ENCODE peak calls at places on chromosomes 6 and 20, in six cellular contexts. One of them, this sample, is unnamed.

GRCh38 chr20:63911171-63911570 is 16.2 kb downstream of the DNAJC5 start:
- DNase-seq in H1: no peak
- DNase-seq in HepG2: no peak
- DNase-seq in GM12891: no peak
- DNase-seq in GM12878: no peak
- DNase-seq in K562: no peak
- DNase-seq in this sample: no peak

GRCh38 chr6:149934249-149935156 is 7.3 kb upstream of the ULBP2 start:
- DNase-seq in H1: peak
- DNase-seq in HepG2: peak
- DNase-seq in GM12891: no peak
- DNase-seq in GM12878: peak
- DNase-seq in K562: peak
- DNase-seq in this sample: no peak

GRCh38 chr6:87904041-87904440 is 143.6 kb upstream of the SPACA1 start:
- DNase-seq in H1: no peak
- DNase-seq in HepG2: no peak
- DNase-seq in GM12891: no peak
- DNase-seq in GM12878: no peak
- DNase-seq in K562: no peak
- DNase-seq in this sample: no peak

GRCh38 chr6:87105823-87106222 is 10.9 kb upstream of the CGA start:
- DNase-seq in H1: no peak
- DNase-seq in HepG2: no peak
- DNase-seq in GM12891: no peak
- DNase-seq in GM12878: no peak
- DNase-seq in K562: no peak
- DNase-seq in this sample: no peak

GRCh38 chr6:164085552-164086325 is 671.2 kb downstream of the QKI start:
- DNase-seq in H1: no peak
- DNase-seq in HepG2: no peak
- DNase-seq in GM12891: no peak
- DNase-seq in GM12878: no peak
- DNase-seq in K562: no peak
- DNase-seq in this sample: no peak

GRCh38 chr6:111888928-111889696 is 15.9 kb upstream of the FYN start:
- DNase-seq in H1: no peak
- DNase-seq in HepG2: no peak
- DNase-seq in GM12891: no peak
- DNase-seq in GM12878: no peak
- DNase-seq in K562: peak
- DNase-seq in this sample: no peak

GRCh38 chr6:44539701-44540100 is 152.2 kb downstream of the CDC5L start:
- DNase-seq in H1: peak
- DNase-seq in HepG2: no peak
- DNase-seq in GM12891: no peak
- DNase-seq in GM12878: no peak
- DNase-seq in K562: no peak
- DNase-seq in this sample: no peak

GRCh38 chr6:139028658-139029469 is at the start of gene ABRACL:
- DNase-seq in H1: peak
- DNase-seq in HepG2: no peak
- DNase-seq in GM12891: peak
- DNase-seq in GM12878: peak
- DNase-seq in K562: peak
- DNase-seq in this sample: peak

GRCh38 chr6:1526689-1527088 is 83.0 kb upstream of the FOXC1 start:
- DNase-seq in H1: no peak
- DNase-seq in HepG2: no peak
- DNase-seq in GM12891: no peak
- DNase-seq in GM12878: no peak
- DNase-seq in K562: no peak
- DNase-seq in this sample: no peak

GRCh38 chr20:4916991-4917881 is 84.1 kb downstream of the SLC23A2 start:
- DNase-seq in H1: no peak
- DNase-seq in HepG2: no peak
- DNase-seq in GM12891: no peak
- DNase-seq in GM12878: no peak
- DNase-seq in K562: no peak
- DNase-seq in this sample: no peak

GRCh38 chr6:130675072-130675471 is 152.1 kb upstream of the SMLR1 start:
- DNase-seq in H1: no peak
- DNase-seq in HepG2: no peak
- DNase-seq in GM12891: no peak
- DNase-seq in GM12878: no peak
- DNase-seq in K562: peak
- DNase-seq in this sample: no peak

GRCh38 chr6:107823047-107823557 is 1.0 kb downstream of the SCML4 start:
- DNase-seq in H1: no peak
- DNase-seq in HepG2: no peak
- DNase-seq in GM12891: no peak
- DNase-seq in GM12878: no peak
- DNase-seq in K562: peak
- DNase-seq in this sample: no peak

GRCh38 chr6:159609813-159610212 is 83.2 kb downstream of the SOD2 start:
- DNase-seq in H1: no peak
- DNase-seq in HepG2: no peak
- DNase-seq in GM12891: no peak
- DNase-seq in GM12878: no peak
- DNase-seq in K562: no peak
- DNase-seq in this sample: no peak

GRCh38 chr20:31913431-31914157 is 38.3 kb downstream of the PDRG1 start:
- DNase-seq in H1: no peak
- DNase-seq in HepG2: no peak
- DNase-seq in GM12891: no peak
- DNase-seq in GM12878: no peak
- DNase-seq in K562: no peak
- DNase-seq in this sample: no peak

GRCh38 chr6:22570185-22570551 is 802 bp downstream of the HDGFL1 start:
- DNase-seq in H1: no peak
- DNase-seq in HepG2: no peak
- DNase-seq in GM12891: no peak
- DNase-seq in GM12878: no peak
- DNase-seq in K562: no peak
- DNase-seq in this sample: no peak

GRCh38 chr20:4544765-4545164 is 176.9 kb upstream of the PRND start:
- DNase-seq in H1: no peak
- DNase-seq in HepG2: no peak
- DNase-seq in GM12891: no peak
- DNase-seq in GM12878: no peak
- DNase-seq in K562: no peak
- DNase-seq in this sample: no peak

GRCh38 chr6:36953931-36954261 is 642 bp upstream of the PI16 start:
- DNase-seq in H1: no peak
- DNase-seq in HepG2: no peak
- DNase-seq in GM12891: no peak
- DNase-seq in GM12878: no peak
- DNase-seq in K562: no peak
- DNase-seq in this sample: no peak

GRCh38 chr6:26044140-26045045 is 42.8 kb upstream of the HFE start:
- DNase-seq in H1: no peak
- DNase-seq in HepG2: peak
- DNase-seq in GM12891: no peak
- DNase-seq in GM12878: no peak
- DNase-seq in K562: no peak
- DNase-seq in this sample: no peak

GRCh38 chr6:1494671-1495070 is 105.3 kb downstream of the FOXF2 start:
- DNase-seq in H1: no peak
- DNase-seq in HepG2: no peak
- DNase-seq in GM12891: no peak
- DNase-seq in GM12878: no peak
- DNase-seq in K562: no peak
- DNase-seq in this sample: no peak

GRCh38 chr20:10078403-10078802 is 43.6 kb downstream of the ANKEF1 start:
- DNase-seq in H1: no peak
- DNase-seq in HepG2: no peak
- DNase-seq in GM12891: no peak
- DNase-seq in GM12878: no peak
- DNase-seq in K562: no peak
- DNase-seq in this sample: no peak

GRCh38 chr20:32674362-32674789 is 635 bp upstream of the C20orf203 start:
- DNase-seq in H1: peak
- DNase-seq in HepG2: peak
- DNase-seq in GM12891: peak
- DNase-seq in GM12878: no peak
- DNase-seq in K562: peak
- DNase-seq in this sample: peak

GRCh38 chr6:35146453-35146852 is 5.3 kb upstream of the TCP11 start:
- DNase-seq in H1: peak
- DNase-seq in HepG2: peak
- DNase-seq in GM12891: no peak
- DNase-seq in GM12878: no peak
- DNase-seq in K562: peak
- DNase-seq in this sample: no peak

GRCh38 chr6:141968632-141969031 is 164.1 kb upstream of the GJE1 start:
- DNase-seq in H1: no peak
- DNase-seq in HepG2: peak
- DNase-seq in GM12891: no peak
- DNase-seq in GM12878: no peak
- DNase-seq in K562: no peak
- DNase-seq in this sample: no peak

GRCh38 chr6:68159433-68159832 is 475.6 kb upstream of the ADGRB3 start:
- DNase-seq in H1: no peak
- DNase-seq in HepG2: no peak
- DNase-seq in GM12891: no peak
- DNase-seq in GM12878: peak
- DNase-seq in K562: no peak
- DNase-seq in this sample: no peak

GRCh38 chr6:136403166-136403980 is 113.7 kb upstream of the BCLAF1 start:
- DNase-seq in H1: no peak
- DNase-seq in HepG2: no peak
- DNase-seq in GM12891: no peak
- DNase-seq in GM12878: no peak
- DNase-seq in K562: peak
- DNase-seq in this sample: no peak

GRCh38 chr6:30768634-30769087 is 24.3 kb upstream of the IER3 start:
- DNase-seq in H1: no peak
- DNase-seq in HepG2: no peak
- DNase-seq in GM12891: no peak
- DNase-seq in GM12878: no peak
- DNase-seq in K562: no peak
- DNase-seq in this sample: no peak
- TF ChIP-seq POLR2AphosphoS5 in H1: no peak
- TF ChIP-seq POLR2AphosphoS5 in HepG2: no peak
- TF ChIP-seq POLR2AphosphoS5 in GM12891: no peak
- TF ChIP-seq POLR2AphosphoS5 in GM12878: no peak
- TF ChIP-seq POLR2AphosphoS5 in K562: no peak
- TF ChIP-seq POLR2AphosphoS5 in this sample: no peak

DNA sequence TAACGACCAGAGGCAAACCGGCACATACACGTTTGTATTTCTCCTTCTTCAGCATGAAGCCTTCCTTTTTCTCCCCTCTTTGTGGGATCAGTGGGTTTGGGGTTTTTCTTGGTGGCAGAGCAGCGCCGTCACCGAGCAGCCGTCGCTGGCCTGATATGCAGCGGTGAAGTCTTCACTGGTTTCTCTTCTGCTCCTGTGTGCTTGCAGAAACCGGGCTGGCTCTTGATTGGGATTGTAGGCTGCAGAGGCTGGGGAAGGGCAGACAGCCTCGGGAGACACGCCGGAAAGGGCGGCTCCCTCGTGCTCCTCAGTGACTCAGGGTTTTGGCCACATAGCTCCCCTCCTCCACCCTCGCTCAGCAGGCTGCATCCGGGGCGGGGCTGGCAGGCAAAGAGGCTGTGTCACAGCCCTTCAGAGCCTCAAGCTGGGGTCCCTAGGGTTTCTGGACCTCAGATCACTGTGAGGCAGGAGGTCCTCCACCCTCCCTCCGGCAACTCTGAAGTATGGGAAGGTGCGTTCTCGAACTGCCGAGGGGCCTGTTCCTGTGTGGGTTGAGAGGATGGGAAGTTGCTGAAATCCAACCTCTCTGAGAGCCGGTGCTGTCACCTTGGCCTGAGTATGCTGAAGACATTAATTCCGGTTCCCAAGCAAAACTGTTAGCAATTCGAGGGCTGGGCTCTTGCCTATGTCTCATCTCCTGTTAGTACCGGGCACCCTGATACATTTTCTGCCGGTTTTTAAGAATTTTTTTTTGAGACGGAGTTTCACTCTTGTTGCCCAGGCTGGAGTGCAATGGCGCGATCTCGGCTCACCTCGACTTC is 24.2 kb downstream of the NQO2 start:
- DNase-seq in H1: peak
- DNase-seq in HepG2: no peak
- DNase-seq in GM12891: peak
- DNase-seq in GM12878: peak
- DNase-seq in K562: peak
- DNase-seq in this sample: peak
- TF ChIP-seq POLR2A in H1: no peak
- TF ChIP-seq POLR2A in HepG2: no peak
- TF ChIP-seq POLR2A in GM12891: peak
- TF ChIP-seq POLR2A in GM12878: peak
- TF ChIP-seq POLR2A in K562: peak
- TF ChIP-seq POLR2A in this sample: peak

DNA sequence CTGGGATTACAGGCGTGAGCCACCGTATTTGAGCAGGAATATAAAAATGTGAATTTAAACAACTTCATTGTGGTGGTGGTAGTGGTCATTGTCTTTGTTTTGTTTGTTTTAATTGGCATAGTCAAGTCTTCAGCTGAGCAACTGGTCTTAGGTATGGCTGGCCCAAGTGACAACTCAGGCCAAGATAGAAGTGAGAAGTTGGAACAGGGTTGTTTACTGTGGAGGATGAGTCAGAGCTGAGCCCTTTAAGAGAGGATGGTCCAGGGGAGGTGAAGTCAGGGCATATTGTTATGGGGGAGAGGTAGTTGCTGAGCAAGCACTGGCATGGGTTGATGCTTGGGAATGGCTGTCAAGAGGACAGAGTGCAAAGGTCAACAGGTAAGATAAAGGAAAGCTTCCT is 308.2 kb downstream of the FARS2 start:
- DNase-seq in H1: no peak
- DNase-seq in HepG2: no peak
- DNase-seq in GM12891: no peak
- DNase-seq in GM12878: no peak
- DNase-seq in K562: no peak
- DNase-seq in this sample: no peak
- TF ChIP-seq TAF1 in H1: no peak
- TF ChIP-seq TAF1 in HepG2: no peak
- TF ChIP-seq TAF1 in GM12891: no peak
- TF ChIP-seq TAF1 in GM12878: no peak
- TF ChIP-seq TAF1 in K562: no peak
- TF ChIP-seq TAF1 in this sample: no peak

GRCh38 chr6:158061709-158062461 is 80.2 kb downstream of the SYNJ2 start:
- DNase-seq in H1: no peak
- DNase-seq in HepG2: no peak
- DNase-seq in GM12891: no peak
- DNase-seq in GM12878: no peak
- DNase-seq in K562: no peak
- DNase-seq in this sample: no peak

GRCh38 chr6:158061361-158061708 is 79.7 kb downstream of the SYNJ2 start:
- DNase-seq in H1: no peak
- DNase-seq in HepG2: no peak
- DNase-seq in GM12891: no peak
- DNase-seq in GM12878: no peak
- DNase-seq in K562: no peak
- DNase-seq in this sample: no peak

GRCh38 chr6:158059108-158059507 is 77.4 kb downstream of the SYNJ2 start:
- DNase-seq in H1: no peak
- DNase-seq in HepG2: no peak
- DNase-seq in GM12891: no peak
- DNase-seq in GM12878: no peak
- DNase-seq in K562: no peak
- DNase-seq in this sample: no peak

GRCh38 chr6:158058156-158058723 is 76.6 kb downstream of the SYNJ2 start:
- DNase-seq in H1: no peak
- DNase-seq in HepG2: no peak
- DNase-seq in GM12891: no peak
- DNase-seq in GM12878: no peak
- DNase-seq in K562: no peak
- DNase-seq in this sample: no peak

GRCh38 chr6:158060447-158061360 is 79.0 kb downstream of the SYNJ2 start:
- DNase-seq in H1: no peak
- DNase-seq in HepG2: no peak
- DNase-seq in GM12891: no peak
- DNase-seq in GM12878: no peak
- DNase-seq in K562: no peak
- DNase-seq in this sample: no peak
- TF ChIP-seq POLR2AphosphoS5 in H1: no peak
- TF ChIP-seq POLR2AphosphoS5 in HepG2: no peak
- TF ChIP-seq POLR2AphosphoS5 in GM12891: no peak
- TF ChIP-seq POLR2AphosphoS5 in GM12878: no peak
- TF ChIP-seq POLR2AphosphoS5 in K562: no peak
- TF ChIP-seq POLR2AphosphoS5 in this sample: no peak

This sample was measured in GM12892.